ENCODE peak calls at places on chromosomes 16 and 17, in nine cellular contexts. One of them, this sample, is unnamed.

GRCh38 chr16:69406780-69407331 is 17.6 kb upstream of the CYB5B start:
- DNase-seq in testis: peak
- DNase-seq in spleen: no peak
- DNase-seq in HFFc6: peak
- DNase-seq in CD4-positive, alpha-beta T cell: no peak
- DNase-seq in endothelial cell: no peak
- DNase-seq in glutamatergic neuron: no peak
- DNase-seq in heart left ventricle: no peak
- DNase-seq in hepatocyte: no peak
- DNase-seq in this sample: no peak

GRCh38 chr16:2148714-2149629 is 547 bp downstream of the RAB26 start:
- DNase-seq in HFFc6: no peak
- DNase-seq in glutamatergic neuron: no peak
- DNase-seq in heart left ventricle: no peak
- DNase-seq in testis: no peak
- DNase-seq in endothelial cell: no peak
- DNase-seq in spleen: peak
- DNase-seq in hepatocyte: peak
- DNase-seq in CD4-positive, alpha-beta T cell: no peak
- DNase-seq in this sample: peak

GRCh38 chr16:5007256-5007655 is 26.5 kb downstream of the NAGPA start:
- DNase-seq in testis: no peak
- DNase-seq in spleen: no peak
- DNase-seq in hepatocyte: no peak
- DNase-seq in endothelial cell: no peak
- DNase-seq in HFFc6: no peak
- DNase-seq in glutamatergic neuron: no peak
- DNase-seq in CD4-positive, alpha-beta T cell: no peak
- DNase-seq in heart left ventricle: no peak
- DNase-seq in this sample: no peak

GRCh38 chr17:76478730-76479514 is 11.5 kb downstream of the AANAT start:
- DNase-seq in glutamatergic neuron: no peak
- DNase-seq in hepatocyte: no peak
- DNase-seq in HFFc6: no peak
- DNase-seq in testis: no peak
- DNase-seq in heart left ventricle: no peak
- DNase-seq in CD4-positive, alpha-beta T cell: no peak
- DNase-seq in spleen: no peak
- DNase-seq in endothelial cell: no peak
- DNase-seq in this sample: no peak

GRCh38 chr17:77466140-77466539 is 325.4 kb downstream of the SEC14L1 start:
- DNase-seq in hepatocyte: no peak
- DNase-seq in CD4-positive, alpha-beta T cell: no peak
- DNase-seq in heart left ventricle: no peak
- DNase-seq in HFFc6: no peak
- DNase-seq in spleen: peak
- DNase-seq in endothelial cell: peak
- DNase-seq in testis: no peak
- DNase-seq in glutamatergic neuron: peak
- DNase-seq in this sample: no peak

GRCh38 chr16:17776888-17777287 is 306.1 kb upstream of the XYLT1 start:
- DNase-seq in glutamatergic neuron: no peak
- DNase-seq in testis: no peak
- DNase-seq in HFFc6: no peak
- DNase-seq in heart left ventricle: no peak
- DNase-seq in hepatocyte: no peak
- DNase-seq in CD4-positive, alpha-beta T cell: no peak
- DNase-seq in spleen: no peak
- DNase-seq in endothelial cell: no peak
- DNase-seq in this sample: no peak

GRCh38 chr17:77281024-77281903 is 140.5 kb downstream of the SEC14L1 start:
- DNase-seq in hepatocyte: peak
- DNase-seq in CD4-positive, alpha-beta T cell: peak
- DNase-seq in heart left ventricle: peak
- DNase-seq in spleen: peak
- DNase-seq in glutamatergic neuron: peak
- DNase-seq in testis: peak
- DNase-seq in endothelial cell: peak
- DNase-seq in HFFc6: no peak
- DNase-seq in this sample: peak

GRCh38 chr17:81865733-81866439 is 5.3 kb downstream of the ARHGDIA start:
- DNase-seq in heart left ventricle: no peak
- DNase-seq in CD4-positive, alpha-beta T cell: no peak
- DNase-seq in testis: peak
- DNase-seq in HFFc6: no peak
- DNase-seq in glutamatergic neuron: no peak
- DNase-seq in spleen: no peak
- DNase-seq in endothelial cell: no peak
- DNase-seq in hepatocyte: no peak
- DNase-seq in this sample: no peak

GRCh38 chr16:1435921-1436697 is 5.2 kb downstream of the PERCC1 start:
- DNase-seq in CD4-positive, alpha-beta T cell: no peak
- DNase-seq in heart left ventricle: no peak
- DNase-seq in testis: no peak
- DNase-seq in HFFc6: no peak
- DNase-seq in endothelial cell: no peak
- DNase-seq in hepatocyte: no peak
- DNase-seq in spleen: no peak
- DNase-seq in glutamatergic neuron: peak
- DNase-seq in this sample: no peak

GRCh38 chr17:13544292-13544691 is 57.4 kb downstream of the HS3ST3A1 start:
- DNase-seq in endothelial cell: no peak
- DNase-seq in hepatocyte: peak
- DNase-seq in glutamatergic neuron: no peak
- DNase-seq in spleen: no peak
- DNase-seq in heart left ventricle: no peak
- DNase-seq in CD4-positive, alpha-beta T cell: no peak
- DNase-seq in HFFc6: peak
- DNase-seq in testis: peak
- DNase-seq in this sample: no peak

GRCh38 chr16:85906349-85906748 is 7.4 kb downstream of the IRF8 start:
- DNase-seq in testis: no peak
- DNase-seq in heart left ventricle: no peak
- DNase-seq in CD4-positive, alpha-beta T cell: no peak
- DNase-seq in hepatocyte: no peak
- DNase-seq in spleen: peak
- DNase-seq in HFFc6: no peak
- DNase-seq in endothelial cell: no peak
- DNase-seq in glutamatergic neuron: no peak
- DNase-seq in this sample: peak

GRCh38 chr16:11296706-11297491 is 15.8 kb upstream of the PRM1 start:
- DNase-seq in endothelial cell: no peak
- DNase-seq in hepatocyte: peak
- DNase-seq in spleen: no peak
- DNase-seq in CD4-positive, alpha-beta T cell: no peak
- DNase-seq in HFFc6: no peak
- DNase-seq in glutamatergic neuron: no peak
- DNase-seq in heart left ventricle: no peak
- DNase-seq in testis: no peak
- DNase-seq in this sample: no peak

GRCh38 chr17:82330322-82331239 is 3.0 kb downstream of the SECTM1 start:
- DNase-seq in testis: peak
- DNase-seq in hepatocyte: peak
- DNase-seq in HFFc6: no peak
- DNase-seq in spleen: peak
- DNase-seq in glutamatergic neuron: peak
- DNase-seq in heart left ventricle: no peak
- DNase-seq in endothelial cell: no peak
- DNase-seq in CD4-positive, alpha-beta T cell: no peak
- DNase-seq in this sample: no peak

GRCh38 chr17:42182927-42183734 is 2.1 kb downstream of the HCRT start:
- DNase-seq in endothelial cell: no peak
- DNase-seq in heart left ventricle: no peak
- DNase-seq in spleen: no peak
- DNase-seq in testis: no peak
- DNase-seq in CD4-positive, alpha-beta T cell: no peak
- DNase-seq in HFFc6: peak
- DNase-seq in hepatocyte: peak
- DNase-seq in glutamatergic neuron: no peak
- DNase-seq in this sample: no peak

GRCh38 chr17:45224671-45225050 is 3.0 kb downstream of the FMNL1 start:
- DNase-seq in hepatocyte: no peak
- DNase-seq in heart left ventricle: no peak
- DNase-seq in CD4-positive, alpha-beta T cell: no peak
- DNase-seq in glutamatergic neuron: no peak
- DNase-seq in endothelial cell: no peak
- DNase-seq in testis: no peak
- DNase-seq in HFFc6: no peak
- DNase-seq in spleen: peak
- DNase-seq in this sample: no peak

GRCh38 chr17:45226620-45227019 is 4.9 kb downstream of the FMNL1 start:
- DNase-seq in hepatocyte: no peak
- DNase-seq in heart left ventricle: no peak
- DNase-seq in endothelial cell: no peak
- DNase-seq in HFFc6: no peak
- DNase-seq in spleen: no peak
- DNase-seq in testis: no peak
- DNase-seq in glutamatergic neuron: no peak
- DNase-seq in CD4-positive, alpha-beta T cell: no peak
- DNase-seq in this sample: no peak

GRCh38 chr17:45227101-45227591 is 5.5 kb downstream of the FMNL1 start:
- DNase-seq in hepatocyte: peak
- DNase-seq in spleen: peak
- DNase-seq in endothelial cell: no peak
- DNase-seq in heart left ventricle: peak
- DNase-seq in glutamatergic neuron: no peak
- DNase-seq in CD4-positive, alpha-beta T cell: no peak
- DNase-seq in testis: no peak
- DNase-seq in HFFc6: no peak
- DNase-seq in this sample: peak

GRCh38 chr17:45225051-45225700 is 3.5 kb downstream of the FMNL1 start:
- DNase-seq in testis: no peak
- DNase-seq in spleen: peak
- DNase-seq in hepatocyte: no peak
- DNase-seq in endothelial cell: no peak
- DNase-seq in heart left ventricle: no peak
- DNase-seq in CD4-positive, alpha-beta T cell: no peak
- DNase-seq in HFFc6: no peak
- DNase-seq in glutamatergic neuron: no peak
- DNase-seq in this sample: no peak

GRCh38 chr17:45225964-45226530 is 4.4 kb downstream of the FMNL1 start:
- DNase-seq in endothelial cell: no peak
- DNase-seq in testis: peak
- DNase-seq in heart left ventricle: peak
- DNase-seq in spleen: peak
- DNase-seq in HFFc6: no peak
- DNase-seq in glutamatergic neuron: no peak
- DNase-seq in CD4-positive, alpha-beta T cell: peak
- DNase-seq in hepatocyte: no peak
- DNase-seq in this sample: peak
- TF ChIP-seq CTCF in endothelial cell: no peak
- TF ChIP-seq CTCF in testis: no peak
- TF ChIP-seq CTCF in heart left ventricle: no peak
- TF ChIP-seq CTCF in spleen: no peak
- TF ChIP-seq CTCF in HFFc6: no peak
- TF ChIP-seq CTCF in glutamatergic neuron: no peak
- TF ChIP-seq CTCF in CD4-positive, alpha-beta T cell: no peak
- TF ChIP-seq CTCF in hepatocyte: no peak
- TF ChIP-seq CTCF in this sample: no peak

DNA sequence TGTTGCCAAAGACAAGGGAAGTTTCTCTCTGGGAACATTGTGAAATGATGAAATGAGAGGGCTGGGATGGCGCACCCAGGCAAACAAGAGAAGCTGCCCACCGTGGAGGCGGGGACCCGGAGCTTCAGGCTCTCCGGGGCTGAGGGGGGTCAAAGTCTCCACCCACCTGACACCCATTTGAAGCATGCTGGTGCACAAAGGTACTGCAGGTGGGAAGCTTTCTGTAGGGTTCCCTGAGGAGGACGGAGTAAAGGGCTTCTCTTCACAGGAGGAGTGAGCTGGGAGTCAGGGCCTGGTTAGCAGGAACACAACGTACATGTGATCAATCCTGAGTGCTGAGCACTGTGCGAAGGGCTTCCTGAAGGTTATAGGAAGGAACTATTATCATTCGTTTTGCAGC is 253.0 kb upstream of the RPL38 start:
- DNase-seq in glutamatergic neuron: no peak
- DNase-seq in spleen: no peak
- DNase-seq in testis: no peak
- DNase-seq in HFFc6: no peak
- DNase-seq in endothelial cell: no peak
- DNase-seq in heart left ventricle: no peak
- DNase-seq in CD4-positive, alpha-beta T cell: no peak
- DNase-seq in hepatocyte: no peak
- DNase-seq in this sample: no peak
- TF ChIP-seq CTCF in glutamatergic neuron: peak
- TF ChIP-seq CTCF in spleen: no peak
- TF ChIP-seq CTCF in testis: no peak
- TF ChIP-seq CTCF in HFFc6: no peak
- TF ChIP-seq CTCF in endothelial cell: peak
- TF ChIP-seq CTCF in heart left ventricle: no peak
- TF ChIP-seq CTCF in CD4-positive, alpha-beta T cell: no peak
- TF ChIP-seq CTCF in hepatocyte: no peak
- TF ChIP-seq CTCF in this sample: no peak

DNA sequence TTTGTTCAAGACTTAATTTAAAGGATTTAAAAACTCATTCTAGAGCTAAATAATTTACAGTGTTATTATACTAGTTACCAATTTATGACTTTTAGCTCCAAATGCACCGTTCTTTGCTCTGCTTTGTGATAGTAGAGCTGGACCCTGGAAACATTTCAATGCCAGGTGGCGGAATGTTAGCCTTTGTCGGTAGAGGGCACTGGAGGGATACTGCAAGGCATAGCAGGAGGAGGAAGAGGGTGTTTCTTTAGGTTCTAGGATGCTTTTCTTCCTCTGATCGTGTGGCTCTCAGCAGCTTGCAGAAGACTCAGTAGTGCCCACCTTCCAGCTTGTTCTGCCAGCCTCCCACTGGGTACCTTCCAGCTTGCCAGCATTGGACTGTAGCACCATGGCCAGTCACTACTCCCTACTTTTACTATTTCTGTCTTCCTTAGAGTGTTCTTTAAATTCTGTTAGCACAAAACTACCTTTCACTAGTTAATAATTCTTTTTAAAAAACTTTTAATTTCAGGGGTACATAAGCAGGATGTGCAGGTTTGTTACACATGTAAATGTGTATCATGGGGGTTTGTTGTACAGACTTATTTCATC is 325.3 kb downstream of the UTP18 start:
- DNase-seq in CD4-positive, alpha-beta T cell: no peak
- DNase-seq in spleen: no peak
- DNase-seq in heart left ventricle: no peak
- DNase-seq in endothelial cell: peak
- DNase-seq in HFFc6: no peak
- DNase-seq in testis: peak
- DNase-seq in hepatocyte: peak
- DNase-seq in glutamatergic neuron: peak
- DNase-seq in this sample: peak
- TF ChIP-seq CTCF in CD4-positive, alpha-beta T cell: no peak
- TF ChIP-seq CTCF in spleen: no peak
- TF ChIP-seq CTCF in heart left ventricle: peak
- TF ChIP-seq CTCF in endothelial cell: peak
- TF ChIP-seq CTCF in HFFc6: peak
- TF ChIP-seq CTCF in testis: no peak
- TF ChIP-seq CTCF in hepatocyte: peak
- TF ChIP-seq CTCF in glutamatergic neuron: peak
- TF ChIP-seq CTCF in this sample: no peak

DNA sequence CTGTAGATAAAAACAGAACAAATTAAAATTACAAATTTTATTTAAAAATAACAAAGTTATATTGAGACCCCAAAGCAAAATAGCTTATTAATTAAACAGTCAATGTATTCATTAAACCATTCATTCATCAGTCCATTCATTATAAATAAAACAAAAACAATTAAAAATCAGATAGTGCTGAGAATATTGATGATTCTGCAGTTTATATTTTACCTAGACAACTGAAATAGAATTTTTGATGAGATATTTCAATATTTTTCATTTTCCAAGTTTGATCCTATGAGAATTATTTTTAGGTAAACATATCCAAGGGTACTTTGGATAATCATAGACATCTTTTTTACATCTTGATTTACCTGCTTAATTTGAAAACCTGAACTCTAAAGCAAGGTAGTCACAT is 15.2 kb upstream of the NETO2 start:
- DNase-seq in HFFc6: no peak
- DNase-seq in heart left ventricle: no peak
- DNase-seq in testis: no peak
- DNase-seq in endothelial cell: no peak
- DNase-seq in hepatocyte: no peak
- DNase-seq in CD4-positive, alpha-beta T cell: no peak
- DNase-seq in glutamatergic neuron: no peak
- DNase-seq in spleen: no peak
- DNase-seq in this sample: no peak
- TF ChIP-seq CTCF in HFFc6: no peak
- TF ChIP-seq CTCF in heart left ventricle: no peak
- TF ChIP-seq CTCF in testis: no peak
- TF ChIP-seq CTCF in endothelial cell: no peak
- TF ChIP-seq CTCF in hepatocyte: no peak
- TF ChIP-seq CTCF in CD4-positive, alpha-beta T cell: no peak
- TF ChIP-seq CTCF in glutamatergic neuron: no peak
- TF ChIP-seq CTCF in spleen: no peak
- TF ChIP-seq CTCF in this sample: no peak